ENCODE peak calls at places on chromosomes 3 and 15, in ten cellular contexts. One of them, this sample, is unnamed.

GRCh38 chr3:112794622-112795172 is 52.0 kb downstream of the CD200R1L start:
- DNase-seq in right atrium auricular region: no peak
- DNase-seq in heart right ventricle: no peak
- DNase-seq in adipocyte: no peak
- DNase-seq in breast epithelium: no peak
- DNase-seq in astrocyte: no peak
- DNase-seq in IMR-90: no peak
- DNase-seq in transverse colon: no peak
- DNase-seq in sigmoid colon: no peak
- DNase-seq in neuronal stem cell: no peak
- DNase-seq in this sample: no peak

GRCh38 chr3:25438791-25439555 is 10.9 kb downstream of the RARB start:
- DNase-seq in breast epithelium: no peak
- DNase-seq in IMR-90: no peak
- DNase-seq in astrocyte: no peak
- DNase-seq in neuronal stem cell: no peak
- DNase-seq in right atrium auricular region: no peak
- DNase-seq in heart right ventricle: no peak
- DNase-seq in adipocyte: no peak
- DNase-seq in transverse colon: no peak
- DNase-seq in sigmoid colon: no peak
- DNase-seq in this sample: no peak

GRCh38 chr3:113898892-113899291 is 48.9 kb upstream of the ZDHHC23 start:
- DNase-seq in transverse colon: no peak
- DNase-seq in adipocyte: peak; percentile 60
- DNase-seq in breast epithelium: no peak
- DNase-seq in right atrium auricular region: no peak
- DNase-seq in neuronal stem cell: no peak
- DNase-seq in heart right ventricle: no peak
- DNase-seq in sigmoid colon: no peak
- DNase-seq in astrocyte: peak; percentile 33
- DNase-seq in IMR-90: peak; percentile 50
- DNase-seq in this sample: no peak

GRCh38 chr3:146345900-146346299 is 95.0 kb upstream of the PLSCR4 start:
- DNase-seq in IMR-90: no peak
- DNase-seq in transverse colon: no peak
- DNase-seq in neuronal stem cell: no peak
- DNase-seq in adipocyte: no peak
- DNase-seq in heart right ventricle: no peak
- DNase-seq in right atrium auricular region: no peak
- DNase-seq in astrocyte: no peak
- DNase-seq in breast epithelium: no peak
- DNase-seq in sigmoid colon: no peak
- DNase-seq in this sample: no peak

GRCh38 chr3:161371441-161372320 is at the start of gene SPTSSB:
- DNase-seq in sigmoid colon: peak; percentile 54
- DNase-seq in breast epithelium: no peak
- DNase-seq in adipocyte: peak; percentile 49
- DNase-seq in right atrium auricular region: no peak
- DNase-seq in heart right ventricle: peak; percentile 33
- DNase-seq in astrocyte: no peak
- DNase-seq in neuronal stem cell: peak; percentile 63
- DNase-seq in transverse colon: peak; percentile 15
- DNase-seq in IMR-90: no peak
- DNase-seq in this sample: peak; percentile 22

GRCh38 chr3:127035672-127036071 is 52.8 kb downstream of the PLXNA1 start:
- DNase-seq in transverse colon: peak; percentile 91
- DNase-seq in astrocyte: peak; percentile 82
- DNase-seq in adipocyte: peak; percentile 32
- DNase-seq in sigmoid colon: peak; percentile 83
- DNase-seq in neuronal stem cell: no peak
- DNase-seq in right atrium auricular region: peak; percentile 92
- DNase-seq in breast epithelium: no peak
- DNase-seq in IMR-90: peak; percentile 77
- DNase-seq in heart right ventricle: peak; percentile 62
- DNase-seq in this sample: peak; percentile 97

GRCh38 chr15:24865300-24865699 is 89.5 kb upstream of the SNRPN start:
- DNase-seq in breast epithelium: no peak
- DNase-seq in IMR-90: peak; percentile 16
- DNase-seq in transverse colon: no peak
- DNase-seq in right atrium auricular region: no peak
- DNase-seq in heart right ventricle: no peak
- DNase-seq in astrocyte: no peak
- DNase-seq in sigmoid colon: no peak
- DNase-seq in neuronal stem cell: no peak
- DNase-seq in adipocyte: no peak
- DNase-seq in this sample: no peak

GRCh38 chr3:66322436-66322835 is 101.6 kb downstream of the SLC25A26 start:
- DNase-seq in right atrium auricular region: no peak
- DNase-seq in neuronal stem cell: no peak
- DNase-seq in heart right ventricle: no peak
- DNase-seq in astrocyte: no peak
- DNase-seq in transverse colon: no peak
- DNase-seq in breast epithelium: no peak
- DNase-seq in IMR-90: no peak
- DNase-seq in sigmoid colon: no peak
- DNase-seq in adipocyte: peak; percentile 68
- DNase-seq in this sample: no peak

GRCh38 chr15:85582076-85582718 is 201.8 kb downstream of the AKAP13 start:
- DNase-seq in heart right ventricle: no peak
- DNase-seq in sigmoid colon: no peak
- DNase-seq in neuronal stem cell: no peak
- DNase-seq in IMR-90: peak; percentile 24
- DNase-seq in astrocyte: peak; percentile 59
- DNase-seq in transverse colon: peak; percentile 57
- DNase-seq in adipocyte: no peak
- DNase-seq in right atrium auricular region: peak; percentile 79
- DNase-seq in breast epithelium: no peak
- DNase-seq in this sample: peak; percentile 68

GRCh38 chr3:147404000-147404799 is 2.1 kb downstream of the ZIC4 start:
- DNase-seq in sigmoid colon: no peak
- DNase-seq in heart right ventricle: no peak
- DNase-seq in neuronal stem cell: no peak
- DNase-seq in transverse colon: no peak
- DNase-seq in right atrium auricular region: no peak
- DNase-seq in breast epithelium: no peak
- DNase-seq in IMR-90: no peak
- DNase-seq in adipocyte: no peak
- DNase-seq in astrocyte: no peak
- DNase-seq in this sample: no peak

GRCh38 chr3:58152225-58153015 is 58.4 kb downstream of the DNASE1L3 start:
- DNase-seq in sigmoid colon: no peak
- DNase-seq in astrocyte: no peak
- DNase-seq in right atrium auricular region: no peak
- DNase-seq in breast epithelium: no peak
- DNase-seq in heart right ventricle: no peak
- DNase-seq in adipocyte: no peak
- DNase-seq in transverse colon: no peak
- DNase-seq in neuronal stem cell: no peak
- DNase-seq in IMR-90: no peak
- DNase-seq in this sample: no peak

GRCh38 chr3:17901893-17902292 is 159.5 kb upstream of the TBC1D5 start:
- DNase-seq in heart right ventricle: no peak
- DNase-seq in adipocyte: peak; percentile 11
- DNase-seq in right atrium auricular region: no peak
- DNase-seq in neuronal stem cell: no peak
- DNase-seq in transverse colon: no peak
- DNase-seq in astrocyte: peak; percentile 15
- DNase-seq in breast epithelium: no peak
- DNase-seq in sigmoid colon: no peak
- DNase-seq in IMR-90: no peak
- DNase-seq in this sample: no peak

GRCh38 chr3:79618883-79619282 is 148.9 kb downstream of the ROBO1 start:
- DNase-seq in neuronal stem cell: no peak
- DNase-seq in adipocyte: no peak
- DNase-seq in right atrium auricular region: no peak
- DNase-seq in IMR-90: no peak
- DNase-seq in sigmoid colon: no peak
- DNase-seq in astrocyte: no peak
- DNase-seq in heart right ventricle: no peak
- DNase-seq in transverse colon: no peak
- DNase-seq in breast epithelium: no peak
- DNase-seq in this sample: no peak

GRCh38 chr3:11661052-11661656 is 17.4 kb upstream of the VGLL4 start:
- DNase-seq in IMR-90: no peak
- DNase-seq in breast epithelium: no peak
- DNase-seq in transverse colon: no peak
- DNase-seq in heart right ventricle: no peak
- DNase-seq in sigmoid colon: no peak
- DNase-seq in adipocyte: no peak
- DNase-seq in astrocyte: no peak
- DNase-seq in right atrium auricular region: no peak
- DNase-seq in neuronal stem cell: no peak
- DNase-seq in this sample: peak; percentile 32

GRCh38 chr3:11665331-11665730 is 21.6 kb upstream of the VGLL4 start:
- DNase-seq in transverse colon: no peak
- DNase-seq in breast epithelium: no peak
- DNase-seq in sigmoid colon: no peak
- DNase-seq in neuronal stem cell: no peak
- DNase-seq in IMR-90: no peak
- DNase-seq in adipocyte: no peak
- DNase-seq in heart right ventricle: no peak
- DNase-seq in astrocyte: no peak
- DNase-seq in right atrium auricular region: no peak
- DNase-seq in this sample: no peak

GRCh38 chr3:11660242-11660641 is 16.5 kb upstream of the VGLL4 start:
- DNase-seq in astrocyte: no peak
- DNase-seq in heart right ventricle: no peak
- DNase-seq in right atrium auricular region: no peak
- DNase-seq in neuronal stem cell: no peak
- DNase-seq in IMR-90: no peak
- DNase-seq in adipocyte: no peak
- DNase-seq in transverse colon: peak; percentile 33
- DNase-seq in breast epithelium: no peak
- DNase-seq in sigmoid colon: no peak
- DNase-seq in this sample: peak; percentile 81

GRCh38 chr3:11661827-11662226 is 18.1 kb upstream of the VGLL4 start:
- DNase-seq in transverse colon: no peak
- DNase-seq in adipocyte: peak; percentile 26
- DNase-seq in astrocyte: peak; percentile 61
- DNase-seq in breast epithelium: no peak
- DNase-seq in neuronal stem cell: no peak
- DNase-seq in sigmoid colon: no peak
- DNase-seq in heart right ventricle: no peak
- DNase-seq in right atrium auricular region: no peak
- DNase-seq in IMR-90: peak; percentile 80
- DNase-seq in this sample: peak; percentile 54

GRCh38 chr3:11662392-11662990 is 18.8 kb upstream of the VGLL4 start:
- DNase-seq in sigmoid colon: no peak
- DNase-seq in neuronal stem cell: no peak
- DNase-seq in transverse colon: no peak
- DNase-seq in astrocyte: no peak
- DNase-seq in right atrium auricular region: no peak
- DNase-seq in heart right ventricle: no peak
- DNase-seq in breast epithelium: no peak
- DNase-seq in IMR-90: no peak
- DNase-seq in adipocyte: no peak
- DNase-seq in this sample: no peak
- H3K4me3 ChIP-seq in sigmoid colon: no peak overlapping the region
- H3K4me3 ChIP-seq in neuronal stem cell: no peak overlapping the region
- H3K4me3 ChIP-seq in transverse colon: no peak overlapping the region
- H3K4me3 ChIP-seq in astrocyte: no peak overlapping the region
- H3K4me3 ChIP-seq in right atrium auricular region: no peak overlapping the region
- H3K4me3 ChIP-seq in heart right ventricle: no peak overlapping the region
- H3K4me3 ChIP-seq in breast epithelium: no peak overlapping the region
- H3K4me3 ChIP-seq in IMR-90: no peak overlapping the region
- H3K4me3 ChIP-seq in adipocyte: no peak overlapping the region
- H3K4me3 ChIP-seq in this sample: no peak overlapping the region

DNA sequence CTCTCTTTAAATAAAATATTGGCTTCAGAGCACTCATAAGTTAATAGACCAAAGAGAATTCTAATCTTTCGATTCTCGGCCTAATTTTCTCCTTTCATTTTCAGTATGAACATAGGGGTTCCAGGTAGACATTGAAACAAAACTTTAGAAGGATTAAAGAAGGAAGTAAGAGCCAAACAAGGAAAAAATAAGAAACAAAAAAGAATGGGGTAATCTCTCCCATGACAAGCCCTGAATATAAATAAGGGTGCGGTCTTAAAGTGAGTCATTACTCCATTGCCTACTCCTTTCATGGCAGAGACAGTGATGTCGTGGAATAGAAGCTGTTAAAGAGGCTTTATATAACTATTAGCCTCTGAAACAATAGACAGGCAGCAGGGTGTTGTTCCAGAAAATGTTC is 608.1 kb upstream of the KCNMB2 start:
- DNase-seq in IMR-90: peak; percentile 51
- DNase-seq in astrocyte: peak; percentile 72
- DNase-seq in right atrium auricular region: no peak
- DNase-seq in sigmoid colon: no peak
- DNase-seq in neuronal stem cell: no peak
- DNase-seq in breast epithelium: no peak
- DNase-seq in heart right ventricle: no peak
- DNase-seq in adipocyte: peak; percentile 39
- DNase-seq in transverse colon: no peak
- DNase-seq in this sample: peak; percentile 55
- H3K27me3 ChIP-seq in IMR-90: no peaks in the 10 kb centered on the region
- H3K27me3 ChIP-seq in astrocyte: no peaks in the 10 kb centered on the region
- H3K27me3 ChIP-seq in right atrium auricular region: no peaks in the 10 kb centered on the region
- H3K27me3 ChIP-seq in sigmoid colon: no peaks in the 10 kb centered on the region
- H3K27me3 ChIP-seq in neuronal stem cell: no peaks in the 10 kb centered on the region
- H3K27me3 ChIP-seq in breast epithelium: no peaks in the 10 kb centered on the region
- H3K27me3 ChIP-seq in heart right ventricle: no peaks in the 10 kb centered on the region
- H3K27me3 ChIP-seq in adipocyte: no peaks in the 10 kb centered on the region
- H3K27me3 ChIP-seq in transverse colon: no peaks in the 10 kb centered on the region
- H3K27me3 ChIP-seq in this sample: no peaks in the 10 kb centered on the region

DNA sequence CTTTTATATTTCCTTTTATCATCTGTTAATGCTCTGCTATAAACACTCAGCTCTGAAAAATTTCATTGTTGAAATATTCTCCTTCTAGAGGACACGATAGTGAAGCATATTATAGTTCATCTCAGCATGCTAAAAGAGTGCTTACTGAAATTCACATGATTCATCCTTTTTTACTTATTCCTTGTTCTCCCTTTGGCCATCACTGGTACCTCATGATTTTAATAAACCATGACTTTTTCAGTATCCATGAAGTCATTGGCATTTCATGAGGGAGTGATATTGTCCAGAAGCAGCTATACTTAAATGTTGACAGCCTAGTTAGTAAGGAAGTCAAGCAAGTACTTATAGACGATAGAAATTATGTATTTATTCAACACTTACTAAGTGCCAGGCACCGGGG is 112.7 kb downstream of the PROS1 start:
- DNase-seq in sigmoid colon: no peak
- DNase-seq in adipocyte: no peak
- DNase-seq in breast epithelium: no peak
- DNase-seq in transverse colon: no peak
- DNase-seq in right atrium auricular region: no peak
- DNase-seq in astrocyte: no peak
- DNase-seq in heart right ventricle: no peak
- DNase-seq in IMR-90: no peak
- DNase-seq in neuronal stem cell: no peak
- DNase-seq in this sample: no peak
- H3K9me3 ChIP-seq in sigmoid colon: no peaks in the 10 kb centered on the region
- H3K9me3 ChIP-seq in adipocyte: peaks cover 3% of the 10 kb centered on the region
- H3K9me3 ChIP-seq in breast epithelium: no peaks in the 10 kb centered on the region
- H3K9me3 ChIP-seq in transverse colon: no peaks in the 10 kb centered on the region
- H3K9me3 ChIP-seq in right atrium auricular region: no peaks in the 10 kb centered on the region
- H3K9me3 ChIP-seq in astrocyte: no peaks in the 10 kb centered on the region
- H3K9me3 ChIP-seq in heart right ventricle: no peaks in the 10 kb centered on the region
- H3K9me3 ChIP-seq in IMR-90: no peaks in the 10 kb centered on the region
- H3K9me3 ChIP-seq in neuronal stem cell: peaks cover 11% of the 10 kb centered on the region
- H3K9me3 ChIP-seq in this sample: no peaks in the 10 kb centered on the region

DNA sequence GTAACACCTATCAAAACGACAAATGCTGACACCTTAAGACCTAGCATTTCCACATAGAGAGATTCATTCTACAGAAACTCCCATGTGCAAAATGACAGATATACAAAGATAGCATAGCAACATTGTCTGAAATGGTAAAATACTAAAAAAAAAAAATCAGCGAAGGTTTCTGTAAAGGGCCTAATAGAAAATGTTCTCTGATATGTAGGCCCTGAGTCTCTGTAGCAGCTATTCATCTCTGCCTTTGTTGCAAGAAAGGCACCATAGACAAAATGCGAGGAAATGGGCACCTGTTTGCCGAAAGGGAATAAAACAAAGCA is 631 bp upstream of the MFGE8 start:
- DNase-seq in neuronal stem cell: no peak
- DNase-seq in transverse colon: no peak
- DNase-seq in heart right ventricle: no peak
- DNase-seq in breast epithelium: no peak
- DNase-seq in sigmoid colon: no peak
- DNase-seq in right atrium auricular region: no peak
- DNase-seq in IMR-90: no peak
- DNase-seq in astrocyte: no peak
- DNase-seq in adipocyte: no peak
- DNase-seq in this sample: no peak
- H3K4me3 ChIP-seq in neuronal stem cell: no peak overlapping the region
- H3K4me3 ChIP-seq in transverse colon: peak overlapping the region; percentile 61
- H3K4me3 ChIP-seq in heart right ventricle: peak overlapping the region; percentile 97
- H3K4me3 ChIP-seq in breast epithelium: peak overlapping the region; percentile 79
- H3K4me3 ChIP-seq in sigmoid colon: peak overlapping the region; percentile 71
- H3K4me3 ChIP-seq in right atrium auricular region: peak overlapping the region; percentile 80
- H3K4me3 ChIP-seq in IMR-90: peak overlapping the region; percentile 97
- H3K4me3 ChIP-seq in astrocyte: peak overlapping the region; percentile 86
- H3K4me3 ChIP-seq in adipocyte: peak overlapping the region; percentile 97
- H3K4me3 ChIP-seq in this sample: no peak overlapping the region

This sample was measured in small intestine.